ENCODE peak calls at places on chromosomes 1 and 21, in nine cellular contexts. I, P, F, L, U, N, A, S and G are unnamed samples.

GRCh38 chr1:41662656-41663437 is 178.4 kb upstream of the EDN2 start:
- DNase-seq in I (peak), P (peak), F (peak), L (no peak), U (no peak), N (peak), A (peak), S (peak), G (peak)

GRCh38 chr1:41955461-41956159 is 36.9 kb upstream of the HIVEP3 start:
- DNase-seq in I (no peak), P (no peak), F (no peak), L (no peak), U (no peak), N (no peak), A (peak), S (no peak), G (no peak)

GRCh38 chr1:84959294-84959693 is 37.6 kb downstream of the MCOLN2 start:
- DNase-seq in I (no peak), P (no peak), F (no peak), L (no peak), U (no peak), N (no peak), A (peak), S (no peak), G (no peak)

GRCh38 chr1:117150316-117150715 is 28.8 kb upstream of the TRIM45 start:
- DNase-seq in I (no peak), P (no peak), F (no peak), L (no peak), U (no peak), N (no peak), A (peak), S (no peak), G (no peak)

GRCh38 chr1:236365999-236366570 is 28.0 kb upstream of the EDARADD start:
- DNase-seq in I (no peak), P (no peak), F (peak), L (no peak), U (no peak), N (no peak), A (no peak), S (no peak), G (no peak)

GRCh38 chr1:67347688-67348472 is 40.2 kb downstream of the IL12RB2 start:
- DNase-seq in I (peak), P (peak), F (peak), L (peak), U (no peak), N (peak), A (peak), S (no peak), G (no peak)

GRCh38 chr21:45618287-45618686 is 25.2 kb upstream of the PCBP3 start:
- DNase-seq in I (peak), P (no peak), F (peak), L (peak), U (no peak), N (no peak), A (peak), S (no peak), G (peak)

GRCh38 chr1:10693497-10694273 is 102.8 kb downstream of the CASZ1 start:
- DNase-seq in I (peak), P (no peak), F (peak), L (no peak), U (no peak), N (peak), A (no peak), S (no peak), G (no peak)

GRCh38 chr1:97379387-97380075 is 541.3 kb downstream of the DPYD start:
- DNase-seq in I (no peak), P (no peak), F (no peak), L (no peak), U (no peak), N (no peak), A (peak), S (no peak), G (no peak)

GRCh38 chr1:160651428-160652064 is 4.7 kb upstream of the SLAMF1 start:
- DNase-seq in I (no peak), P (no peak), F (no peak), L (no peak), U (no peak), N (no peak), A (no peak), S (no peak), G (no peak)

GRCh38 chr1:61441723-61442262 is 283.1 kb downstream of the TM2D1 start:
- DNase-seq in I (no peak), P (peak), F (peak), L (no peak), U (peak), N (peak), A (no peak), S (no peak), G (no peak)

GRCh38 chr1:110737206-110737605 is 62.5 kb upstream of the KCNA3 start:
- DNase-seq in I (no peak), P (no peak), F (no peak), L (no peak), U (no peak), N (no peak), A (no peak), S (no peak), G (no peak)

GRCh38 chr1:18263547-18264130 is 156.0 kb downstream of the IGSF21 start:
- DNase-seq in I (no peak), P (no peak), F (no peak), L (no peak), U (no peak), N (no peak), A (no peak), S (no peak), G (no peak)

GRCh38 chr1:99811075-99811474 is 39.1 kb upstream of the AGL start:
- DNase-seq in I (no peak), P (no peak), F (no peak), L (no peak), U (no peak), N (no peak), A (no peak), S (no peak), G (no peak)

GRCh38 chr1:112524251-112524650 is 15.5 kb downstream of the WNT2B start:
- DNase-seq in I (no peak), P (peak), F (no peak), L (no peak), U (no peak), N (no peak), A (no peak), S (no peak), G (no peak)

GRCh38 chr1:939511-940107 is 15.9 kb downstream of the SAMD11 start:
- DNase-seq in I (no peak), P (no peak), F (no peak), L (no peak), U (no peak), N (no peak), A (no peak), S (no peak), G (no peak)

GRCh38 chr21:39645331-39645730 is 32.6 kb downstream of the B3GALT5 start:
- DNase-seq in I (no peak), P (no peak), F (no peak), L (no peak), U (no peak), N (no peak), A (no peak), S (no peak), G (no peak)

GRCh38 chr1:165355221-165355976 is 1.1 kb downstream of the LMX1A start:
- DNase-seq in I (no peak), P (no peak), F (no peak), L (no peak), U (no peak), N (no peak), A (no peak), S (no peak), G (no peak)

GRCh38 chr1:41629571-41629970 is 145.1 kb upstream of the EDN2 start:
- DNase-seq in I (no peak), P (no peak), F (no peak), L (no peak), U (no peak), N (no peak), A (peak), S (no peak), G (no peak)

DNA sequence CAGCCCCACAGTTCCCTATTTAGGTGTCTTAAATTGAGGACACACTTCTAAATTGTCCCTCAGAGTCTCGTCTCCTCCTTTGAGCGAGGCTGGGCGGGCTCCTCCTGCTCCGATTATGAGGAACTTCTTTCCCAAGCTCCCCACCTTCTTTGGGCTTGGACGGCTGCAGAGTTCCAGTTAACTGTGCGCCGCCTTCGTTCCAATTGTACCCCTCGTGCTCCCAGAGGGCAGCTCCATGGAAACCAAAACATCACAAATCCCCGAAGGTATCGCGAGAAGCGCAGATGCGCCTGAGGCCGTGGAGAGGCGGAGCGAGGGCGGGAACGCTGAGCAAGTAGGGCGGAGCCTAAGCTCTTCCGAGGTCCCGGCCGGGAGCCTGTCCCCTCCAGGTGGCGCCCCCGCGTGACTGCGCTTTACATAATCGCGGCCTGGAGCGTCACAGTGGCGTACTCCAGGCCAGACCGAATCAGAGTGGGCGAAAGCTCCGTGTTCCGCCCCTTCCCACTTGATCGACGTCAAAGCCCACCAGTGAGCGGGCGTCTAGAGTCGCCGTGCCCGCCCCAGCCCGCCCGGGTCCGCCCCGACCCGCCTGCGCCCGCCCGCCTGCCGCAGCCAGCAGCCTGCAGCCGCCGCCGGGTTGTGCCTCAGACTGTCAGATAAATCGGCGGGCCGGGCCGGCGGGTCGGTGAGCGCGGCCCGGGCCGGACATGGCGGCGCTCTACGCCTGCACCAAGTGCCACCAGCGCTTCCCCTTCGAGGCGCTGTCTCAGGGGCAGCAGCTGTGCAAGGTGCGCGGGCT is at the start of gene FAM76A:
- DNase-seq in I (peak), P (peak), F (peak), L (peak), U (peak), N (peak), A (peak), S (peak), G (peak)
- TF ChIP-seq POLR2A in I (peak), P (peak), F (peak), L (peak), U (peak), N (peak), A (peak), S (peak), G (no peak)

GRCh38 chr1:233477359-233477758 is 136.5 kb upstream of the KCNK1 start:
- DNase-seq in I (no peak), P (no peak), F (no peak), L (no peak), U (no peak), N (no peak), A (no peak), S (no peak), G (no peak)
- TF ChIP-seq CTCF in I (no peak), P (no peak), F (no peak), L (no peak), U (no peak), N (no peak), A (no peak), S (no peak), G (no peak)

GRCh38 chr1:243254927-243255790 is at the start of gene CEP170:
- DNase-seq in I (peak), P (peak), F (peak), L (peak), U (peak), N (peak), A (peak), S (peak), G (peak)
- TF ChIP-seq POLR2A in I (peak), P (no peak), F (peak), L (peak), U (no peak), N (peak), A (no peak), S (peak), G (no peak)

DNA sequence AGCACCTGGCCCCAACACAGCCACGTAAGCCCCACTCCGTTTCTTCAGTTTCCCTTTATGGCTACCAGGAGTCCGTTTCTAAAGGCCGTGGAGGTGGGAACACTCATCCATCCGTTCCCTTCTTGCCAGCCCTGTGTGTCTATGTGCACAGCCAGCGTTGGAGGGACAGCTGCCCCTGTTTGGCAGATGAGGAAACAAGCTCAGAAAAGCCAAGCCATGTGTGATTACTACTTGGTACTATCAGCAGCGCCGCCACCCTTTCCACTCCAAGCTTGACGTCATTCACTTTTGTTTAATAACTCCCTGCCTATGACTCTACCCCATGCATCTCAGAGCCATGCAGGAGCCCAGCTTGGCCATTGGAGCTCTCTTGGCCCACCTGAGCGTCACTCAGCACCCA is 3.5 kb downstream of the LRP8 start:
- DNase-seq in I (no peak), P (no peak), F (no peak), L (no peak), U (peak), N (no peak), A (no peak), S (no peak), G (no peak)
- TF ChIP-seq CTCF in I (no peak), P (no peak), F (no peak), L (no peak), U (no peak), N (no peak), A (no peak), S (no peak), G (no peak)

DNA sequence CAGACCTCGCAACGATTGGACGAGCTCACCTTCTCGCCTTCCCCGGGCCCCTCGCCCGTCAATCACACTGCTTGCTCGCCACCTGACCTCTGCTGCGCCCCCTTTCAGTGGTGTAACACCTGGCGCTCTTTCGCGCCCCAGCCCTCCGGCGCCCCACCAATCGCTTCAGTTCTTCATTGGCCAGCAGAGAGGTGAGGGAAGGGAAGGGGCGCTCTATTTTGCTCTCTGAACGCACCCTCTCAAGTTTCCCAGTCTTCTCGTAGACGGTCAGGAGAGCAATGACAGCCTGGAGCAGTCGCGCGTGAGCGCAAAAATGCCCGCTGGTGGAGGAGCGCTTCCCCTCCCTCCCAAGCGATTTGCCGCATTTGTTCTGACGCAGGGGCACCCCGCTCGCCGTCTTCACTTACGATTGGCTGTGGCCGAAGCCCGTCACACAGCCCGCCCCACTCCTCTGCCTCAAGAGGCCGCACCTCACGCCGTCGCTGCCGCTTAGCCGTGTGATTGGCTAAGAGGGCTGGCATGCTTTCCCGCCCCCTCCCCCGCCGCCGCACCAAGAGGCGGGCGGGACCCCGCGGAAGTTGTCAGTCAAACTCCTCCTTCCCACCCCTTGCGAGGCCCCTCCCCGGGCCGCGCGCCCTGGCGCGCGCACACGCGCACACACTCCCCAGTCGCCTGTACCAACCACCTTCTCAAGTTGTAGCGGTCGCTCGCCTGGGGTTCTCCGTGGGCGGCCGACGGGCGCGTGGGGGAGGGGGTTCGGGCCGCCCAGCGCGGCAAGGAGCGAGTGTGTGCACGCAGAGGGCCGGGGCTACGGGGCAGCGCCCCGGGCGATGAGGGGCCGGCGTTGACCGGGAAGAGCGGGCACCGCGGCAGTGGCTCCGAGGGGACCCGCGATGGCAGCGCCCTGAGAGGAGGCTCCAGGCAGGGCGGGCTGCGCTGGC is at the start of gene PPP2R5A:
- DNase-seq in I (peak), P (peak), F (peak), L (peak), U (peak), N (peak), A (peak), S (peak), G (peak)
- TF ChIP-seq POLR2A in I (peak), P (peak), F (peak), L (peak), U (peak), N (peak), A (peak), S (peak), G (peak)

DNA sequence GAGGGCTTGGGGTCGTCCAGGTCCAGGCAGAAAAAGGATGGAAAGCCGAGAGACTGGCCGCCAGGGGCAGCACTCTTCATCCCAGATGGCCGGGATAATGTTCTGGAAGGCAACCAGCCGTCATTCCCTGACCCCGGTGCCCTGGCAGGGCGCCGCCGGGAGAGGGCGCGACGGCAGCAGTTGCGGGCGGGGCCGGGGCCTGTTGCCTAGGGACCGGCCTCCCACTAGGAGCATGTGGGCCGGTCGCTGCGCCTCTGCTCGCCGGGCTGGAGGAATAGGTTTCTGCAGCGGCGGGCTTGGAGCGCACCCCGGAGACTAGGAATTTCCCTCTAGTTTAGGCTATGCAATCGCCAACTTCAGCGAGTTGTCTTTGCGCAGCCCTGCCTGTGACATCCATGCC is 11.0 kb downstream of the DMRTB1 start:
- DNase-seq in I (peak), P (peak), F (peak), L (no peak), U (peak), N (peak), A (peak), S (peak), G (peak)
- TF ChIP-seq CTCF in I (peak), P (peak), F (peak), L (peak), U (peak), N (peak), A (peak), S (peak), G (no peak)

GRCh38 chr1:203025721-203026665 is at the start of gene PPFIA4:
- DNase-seq in I (peak), P (peak), F (peak), L (peak), U (peak), N (peak), A (peak), S (peak), G (peak)
- TF ChIP-seq POLR2A in I (no peak), P (no peak), F (no peak), L (no peak), U (no peak), N (peak), A (no peak), S (no peak), G (no peak)

GRCh38 chr1:30260318-30260717 is 463.1 kb downstream of the MATN1 start:
- DNase-seq in I (peak), P (no peak), F (no peak), L (peak), U (no peak), N (no peak), A (no peak), S (no peak), G (no peak)
- TF ChIP-seq CTCF in I (no peak), P (no peak), F (no peak), L (no peak), U (no peak), N (no peak), A (no peak), S (no peak), G (no peak)

GRCh38 chr1:175207971-175208370 is 15.4 kb upstream of the KIAA0040 start:
- DNase-seq in I (no peak), P (no peak), F (no peak), L (no peak), U (no peak), N (no peak), A (no peak), S (no peak), G (no peak)

GRCh38 chr1:175206687-175207086 is 14.1 kb upstream of the KIAA0040 start:
- DNase-seq in I (no peak), P (no peak), F (no peak), L (no peak), U (no peak), N (no peak), A (no peak), S (no peak), G (no peak)

GRCh38 chr1:175210744-175211143 is 18.2 kb upstream of the KIAA0040 start:
- DNase-seq in I (no peak), P (no peak), F (no peak), L (no peak), U (no peak), N (no peak), A (no peak), S (no peak), G (no peak)

GRCh38 chr1:175209493-175209921 is 16.9 kb upstream of the KIAA0040 start:
- DNase-seq in I (no peak), P (no peak), F (no peak), L (no peak), U (no peak), N (no peak), A (no peak), S (no peak), G (no peak)

DNA sequence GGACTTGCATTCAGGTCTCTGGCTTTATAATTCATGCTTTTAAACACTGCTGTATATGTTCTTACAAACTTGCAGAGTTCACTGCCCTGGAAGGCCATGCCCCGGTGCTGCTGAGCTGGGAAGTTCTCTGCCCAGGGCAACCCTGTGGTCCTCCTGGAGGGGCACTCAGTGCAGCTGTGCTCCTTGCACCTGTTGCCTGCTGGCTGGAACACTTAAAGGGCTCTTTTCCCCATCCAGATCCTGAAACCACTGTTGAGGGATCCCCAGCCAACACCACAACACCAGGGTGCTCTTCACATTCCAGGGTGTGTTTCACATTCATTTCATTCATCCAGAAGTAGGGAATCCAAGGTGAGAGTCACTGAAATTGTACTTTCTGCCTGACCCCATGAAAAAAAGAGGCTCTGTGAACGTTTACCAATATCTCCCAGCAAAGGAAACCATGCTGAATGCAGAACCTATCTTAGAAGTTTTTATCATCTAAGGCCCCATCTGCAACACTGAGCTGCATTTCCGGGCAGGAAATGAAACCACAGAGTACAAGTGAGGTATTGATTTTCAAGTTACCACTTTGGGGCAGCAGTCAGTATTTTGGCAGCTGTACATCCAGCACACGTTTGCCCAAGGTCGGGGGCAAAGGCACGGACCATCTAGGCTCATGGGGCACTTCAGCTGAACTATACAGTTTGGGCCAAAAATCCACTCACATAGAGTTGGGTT is 16.4 kb upstream of the KIAA0040 start:
- DNase-seq in I (peak), P (no peak), F (no peak), L (peak), U (no peak), N (no peak), A (no peak), S (no peak), G (no peak)
- TF ChIP-seq POLR2A in I (no peak), P (no peak), F (no peak), L (no peak), U (no peak), N (no peak), A (no peak), S (no peak), G (no peak)